ENCODE peak calls at places on chromosomes 13 and 19, in seven cellular contexts. S is ovary, G is adrenal gland, J is heart left ventricle, E is spleen, O is stomach, U is breast epithelium. P is an unnamed sample.

GRCh38 chr19:48656840-48657474 is 11.0 kb upstream of the CA11 start:
- DNase-seq in S (no peak), G (no peak), J (no peak), E (no peak), O (no peak), U (no peak), P (no peak)

GRCh38 chr13:31965361-31966066 is 66.1 kb upstream of the FRY start:
- DNase-seq in S (no peak), G (no peak), J (no peak), E (no peak), O (no peak), U (no peak), P (no peak)

GRCh38 chr19:44925114-44925891 is 10.9 kb downstream of the APOC1 start:
- DNase-seq in S (peak; percentile 90), G (peak; percentile 96), J (peak; percentile 66), E (peak; percentile 85), O (peak; percentile 52), U (no peak), P (peak; percentile 47)

GRCh38 chr13:111564657-111565056 is 244.2 kb downstream of the TEX29 start:
- DNase-seq in S (no peak), G (no peak), J (no peak), E (peak; percentile 28), O (no peak), U (no peak), P (no peak)

GRCh38 chr19:13817018-13817614 is 21.9 kb downstream of the ZSWIM4 start:
- DNase-seq in S (no peak), G (no peak), J (no peak), E (peak; percentile 73), O (peak; percentile 74), U (no peak), P (peak; percentile 82)

GRCh38 chr13:51125495-51126226 is 14.6 kb upstream of the C13orf42 start:
- DNase-seq in S (no peak), G (peak; percentile 70), J (peak; percentile 35), E (no peak), O (peak; percentile 53), U (no peak), P (peak; percentile 69)

GRCh38 chr13:51181752-51182383 is 40.3 kb upstream of the FAM124A start:
- DNase-seq in S (no peak), G (no peak), J (no peak), E (no peak), O (no peak), U (no peak), P (no peak)

GRCh38 chr19:50651174-50651573 is 1.9 kb downstream of the C19orf81 start:
- DNase-seq in S (no peak), G (no peak), J (no peak), E (no peak), O (no peak), U (no peak), P (no peak)

GRCh38 chr19:27774827-27775226 is 1438.1 kb downstream of the UQCRFS1 start:
- DNase-seq in S (no peak), G (peak; percentile 19), J (no peak), E (no peak), O (no peak), U (no peak), P (no peak)

GRCh38 chr19:49442793-49443365 is 1.6 kb upstream of the SLC17A7 start:
- DNase-seq in S (peak; percentile 76), G (peak; percentile 97), J (peak; percentile 96), E (peak; percentile 92), O (peak; percentile 90), U (peak; percentile 94), P (peak; percentile 92)

GRCh38 chr19:38670921-38671398 is 23.5 kb downstream of the ACTN4 start:
- DNase-seq in S (no peak), G (no peak), J (no peak), E (no peak), O (no peak), U (no peak), P (no peak)

GRCh38 chr19:43755256-43755801 is 567 bp upstream of the SMG9 start:
- DNase-seq in S (peak; percentile 78), G (peak; percentile 84), J (peak; percentile 88), E (peak; percentile 93), O (peak; percentile 86), U (peak; percentile 77), P (peak; percentile 82)

GRCh38 chr19:46975918-46976782 is 43.5 kb upstream of the NPAS1 start:
- DNase-seq in S (peak; percentile 93), G (peak; percentile 98), J (peak; percentile 91), E (peak; percentile 84), O (peak; percentile 97), U (peak; percentile 84), P (peak; percentile 97)

GRCh38 chr13:25207291-25207690 is 35.2 kb upstream of the AMER2 start:
- DNase-seq in S (no peak), G (no peak), J (no peak), E (no peak), O (no peak), U (no peak), P (no peak)

GRCh38 chr13:28434934-28435333 is 60.0 kb downstream of the FLT1 start:
- DNase-seq in S (no peak), G (no peak), J (no peak), E (no peak), O (no peak), U (no peak), P (no peak)

GRCh38 chr13:99610702-99611289 is 109.5 kb downstream of the TM9SF2 start:
- DNase-seq in S (no peak), G (no peak), J (no peak), E (no peak), O (no peak), U (no peak), P (no peak)

GRCh38 chr19:47253467-47253881 is 2.9 kb upstream of the CCDC9 start:
- DNase-seq in S (no peak), G (no peak), J (no peak), E (no peak), O (no peak), U (no peak), P (no peak)

GRCh38 chr13:60494296-60494695 is 97.3 kb downstream of the TDRD3 start:
- DNase-seq in S (no peak), G (no peak), J (no peak), E (no peak), O (no peak), U (no peak), P (no peak)

GRCh38 chr19:23991170-23991569 is 76.5 kb downstream of the ZNF726 start:
- DNase-seq in S (no peak), G (peak; percentile 27), J (no peak), E (no peak), O (peak; percentile 83), U (no peak), P (peak; percentile 34)

GRCh38 chr13:59452189-59452588 is 711.5 kb downstream of the DIAPH3 start:
- DNase-seq in S (no peak), G (no peak), J (no peak), E (no peak), O (no peak), U (no peak), P (no peak)

GRCh38 chr19:13082192-13083007 is 20.3 kb downstream of the LYL1 start:
- DNase-seq in S (no peak), G (no peak), J (no peak), E (no peak), O (no peak), U (no peak), P (no peak)

GRCh38 chr13:45325806-45326205 is 15.2 kb downstream of the TPT1 start:
- DNase-seq in S (peak; percentile 47), G (peak; percentile 77), J (peak; percentile 72), E (no peak), O (no peak), U (no peak), P (peak; percentile 71)

GRCh38 chr19:35715981-35716734 is 1.6 kb upstream of the KMT2B start:
- DNase-seq in S (peak; percentile 69), G (peak; percentile 75), J (peak; percentile 76), E (peak; percentile 82), O (peak; percentile 66), U (peak; percentile 70), P (peak; percentile 78)

GRCh38 chr13:64688893-64689677 is 2541.1 kb downstream of the PCDH9 start:
- DNase-seq in S (no peak), G (no peak), J (no peak), E (no peak), O (no peak), U (no peak), P (no peak)

GRCh38 chr13:112905619-112905989 is 63.4 kb upstream of the MCF2L start:
- DNase-seq in S (no peak), G (no peak), J (no peak), E (no peak), O (no peak), U (no peak), P (no peak)

GRCh38 chr13:32594339-32594738 is 8.1 kb downstream of the PDS5B start:
- DNase-seq in S (no peak), G (no peak), J (no peak), E (no peak), O (no peak), U (no peak), P (no peak)

GRCh38 chr19:38321646-38322323 is 2.1 kb downstream of the KCNK6 start:
- DNase-seq in S (peak; percentile 95), G (peak; percentile 80), J (peak; percentile 78), E (no peak), O (no peak), U (no peak), P (peak; percentile 39)

GRCh38 chr13:102897371-102898138 is 51.7 kb downstream of the ERCC5 start:
- DNase-seq in S (no peak), G (no peak), J (peak; percentile 61), E (no peak), O (no peak), U (no peak), P (no peak)

GRCh38 chr13:60591348-60591747 is 194.3 kb downstream of the TDRD3 start:
- DNase-seq in S (no peak), G (no peak), J (no peak), E (no peak), O (no peak), U (no peak), P (no peak)

GRCh38 chr19:3006075-3006767 is 22.9 kb downstream of the TLE2 start:
- DNase-seq in S (no peak), G (no peak), J (no peak), E (no peak), O (no peak), U (no peak), P (no peak)
- H3K4me3 ChIP-seq in S (no peak overlapping the region), G (no peak overlapping the region), J (no peak overlapping the region), E (no peak overlapping the region), O (no peak overlapping the region), U (no peak overlapping the region), P (no peak overlapping the region)

GRCh38 chr19:5697022-5697889 is 7.2 kb downstream of the RPL36 start:
- DNase-seq in S (peak; percentile 8), G (peak; percentile 80), J (no peak), E (peak; percentile 67), O (no peak), U (no peak), P (no peak)
- TF ChIP-seq POLR2A in S (no peak), G (peak; percentile 3), J (no peak), E (no peak), O (no peak), U (no peak), P (no peak)

GRCh38 chr19:30222428-30222873 is 149.7 kb upstream of the ZNF536 start:
- DNase-seq in S (no peak), G (no peak), J (no peak), E (no peak), O (no peak), U (no peak), P (no peak)
- TF ChIP-seq CTCF in S (no peak), G (peak; percentile 49), J (peak; percentile 59), E (peak; percentile 64), O (no peak), U (no peak), P (peak; percentile 43)

DNA sequence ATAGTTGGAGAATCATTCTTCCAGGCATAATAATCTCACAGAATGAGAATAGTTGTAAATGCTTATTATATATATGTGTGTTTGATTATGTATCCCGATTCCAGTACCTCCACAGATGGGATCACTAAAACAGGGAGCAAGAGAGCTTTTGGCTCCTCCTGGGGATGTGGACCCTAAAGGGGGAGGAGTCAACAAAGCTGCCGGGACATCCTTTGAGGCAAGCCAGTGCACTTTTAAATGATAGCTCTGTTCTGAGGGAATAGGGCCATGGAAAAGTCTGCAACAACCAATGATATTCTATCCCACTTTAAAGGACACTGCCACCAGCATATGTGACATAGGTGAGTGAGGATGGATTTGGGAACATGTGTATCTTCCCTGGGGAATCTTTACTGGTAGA is 40.8 kb downstream of the SLITRK5 start:
- DNase-seq in S (no peak), G (no peak), J (no peak), E (no peak), O (no peak), U (no peak), P (no peak)
- H3K4me3 ChIP-seq in S (no peak overlapping the region), G (no peak overlapping the region), J (no peak overlapping the region), E (no peak overlapping the region), O (no peak overlapping the region), U (no peak overlapping the region), P (no peak overlapping the region)

P was measured in body of pancreas.